ENCODE peak calls at places on chromosomes 11 and 22, in five cellular contexts. One of them, this sample, is unnamed.

GRCh38 chr11:86459682-86460460 is 85.2 kb downstream of the CCDC81 start:
- DNase-seq in adrenal gland: peak; percentile 83
- DNase-seq in HEK293T: no peak
- DNase-seq in GDM1: no peak
- DNase-seq in activated T-cell treated with anti-CD3 and anti-CD28 coated beads for 1 hour: no peak
- DNase-seq in this sample: no peak

GRCh38 chr11:61847914-61848581 is 19.9 kb downstream of the FADS2 start:
- DNase-seq in adrenal gland: no peak
- DNase-seq in HEK293T: no peak
- DNase-seq in GDM1: no peak
- DNase-seq in activated T-cell treated with anti-CD3 and anti-CD28 coated beads for 1 hour: no peak
- DNase-seq in this sample: no peak

GRCh38 chr22:45584121-45584570 is 81.5 kb downstream of the FBLN1 start:
- DNase-seq in adrenal gland: no peak
- DNase-seq in HEK293T: no peak
- DNase-seq in GDM1: no peak
- DNase-seq in activated T-cell treated with anti-CD3 and anti-CD28 coated beads for 1 hour: no peak
- DNase-seq in this sample: peak; percentile 86

GRCh38 chr22:20218320-20218872 is 49.7 kb downstream of the RTN4R start:
- DNase-seq in adrenal gland: no peak
- DNase-seq in HEK293T: no peak
- DNase-seq in GDM1: no peak
- DNase-seq in activated T-cell treated with anti-CD3 and anti-CD28 coated beads for 1 hour: no peak
- DNase-seq in this sample: no peak

GRCh38 chr11:106456651-106457050 is 379.2 kb downstream of the AASDHPPT start:
- DNase-seq in adrenal gland: no peak
- DNase-seq in HEK293T: no peak
- DNase-seq in GDM1: no peak
- DNase-seq in activated T-cell treated with anti-CD3 and anti-CD28 coated beads for 1 hour: no peak
- DNase-seq in this sample: no peak

GRCh38 chr11:1930448-1930802 is 10.9 kb downstream of the TNNT3 start:
- DNase-seq in adrenal gland: no peak
- DNase-seq in HEK293T: no peak
- DNase-seq in GDM1: no peak
- DNase-seq in activated T-cell treated with anti-CD3 and anti-CD28 coated beads for 1 hour: no peak
- DNase-seq in this sample: no peak

GRCh38 chr22:46674367-46674781 is 54.2 kb downstream of the GRAMD4 start:
- DNase-seq in adrenal gland: no peak
- DNase-seq in HEK293T: no peak
- DNase-seq in GDM1: peak; percentile 74
- DNase-seq in activated T-cell treated with anti-CD3 and anti-CD28 coated beads for 1 hour: peak; percentile 90
- DNase-seq in this sample: no peak

GRCh38 chr11:112321521-112322172 is 61.0 kb upstream of the PLET1 start:
- DNase-seq in adrenal gland: peak; percentile 91
- DNase-seq in HEK293T: no peak
- DNase-seq in GDM1: no peak
- DNase-seq in activated T-cell treated with anti-CD3 and anti-CD28 coated beads for 1 hour: no peak
- DNase-seq in this sample: peak; percentile 54

GRCh38 chr22:29715705-29716104 is 4.1 kb upstream of the CABP7 start:
- DNase-seq in adrenal gland: no peak
- DNase-seq in HEK293T: no peak
- DNase-seq in GDM1: no peak
- DNase-seq in activated T-cell treated with anti-CD3 and anti-CD28 coated beads for 1 hour: no peak
- DNase-seq in this sample: no peak

GRCh38 chr11:32176223-32176811 is 85.4 kb downstream of the RCN1 start:
- DNase-seq in adrenal gland: peak; percentile 85
- DNase-seq in HEK293T: peak; percentile 79
- DNase-seq in GDM1: peak; percentile 56
- DNase-seq in activated T-cell treated with anti-CD3 and anti-CD28 coated beads for 1 hour: peak; percentile 65
- DNase-seq in this sample: no peak

GRCh38 chr11:117232022-117232878 is at the start of the genes PCSK7 and RNF214:
- DNase-seq in adrenal gland: peak; percentile 80
- DNase-seq in HEK293T: peak; percentile 98
- DNase-seq in GDM1: peak; percentile 68
- DNase-seq in activated T-cell treated with anti-CD3 and anti-CD28 coated beads for 1 hour: peak; percentile 59
- DNase-seq in this sample: no peak

GRCh38 chr11:119365071-119365591 is 16.4 kb downstream of the USP2 start:
- DNase-seq in adrenal gland: no peak
- DNase-seq in HEK293T: no peak
- DNase-seq in GDM1: no peak
- DNase-seq in activated T-cell treated with anti-CD3 and anti-CD28 coated beads for 1 hour: no peak
- DNase-seq in this sample: no peak

GRCh38 chr11:86548278-86548917 is 124.0 kb downstream of the ME3 start:
- DNase-seq in adrenal gland: peak; percentile 58
- DNase-seq in HEK293T: no peak
- DNase-seq in GDM1: no peak
- DNase-seq in activated T-cell treated with anti-CD3 and anti-CD28 coated beads for 1 hour: no peak
- DNase-seq in this sample: no peak